ENCODE peak calls at places on chromosome 6, in ten cellular contexts. O, D, Q, R, S, K, Y, P, W and T are unnamed samples. For H3K4me1, the result is how much of the 10 kb centered on the place peaks cover.

GRCh38 chr6:149560736-149561135 is 5.4 kb upstream of the GINM1 start:
- DNase-seq in K (no peak), Y (peak), O (no peak), R (peak), D (no peak), W (no peak), Q (peak), S (no peak), P (peak), T (no peak)

GRCh38 chr6:16343593-16343992 is 105.2 kb downstream of the GMPR start:
- DNase-seq in O (no peak), R (no peak), W (no peak), P (no peak), D (no peak), K (no peak), S (no peak), Y (no peak), Q (no peak), T (no peak)

GRCh38 chr6:166252601-166253000 is 55.6 kb downstream of the PRR18 start:
- DNase-seq in K (peak), D (no peak), R (no peak), P (no peak), S (no peak), Q (no peak), O (no peak), W (no peak), Y (no peak), T (no peak)

GRCh38 chr6:104855507-104855906 is 4.2 kb downstream of the HACE1 start:
- DNase-seq in W (no peak), Y (no peak), P (no peak), K (no peak), S (no peak), R (no peak), Q (no peak), D (no peak), O (peak), T (no peak)

GRCh38 chr6:17473554-17473953 is 80.2 kb downstream of the CAP2 start:
- DNase-seq in Q (no peak), S (no peak), K (no peak), W (no peak), Y (no peak), D (no peak), R (no peak), P (peak), O (no peak), T (no peak)

GRCh38 chr6:89692256-89692655 is 53.7 kb upstream of the LYRM2 start:
- DNase-seq in Y (no peak), S (no peak), P (no peak), W (no peak), D (no peak), K (no peak), O (no peak), Q (no peak), R (peak), T (no peak)

GRCh38 chr6:135759831-135760230 is 91.7 kb upstream of the PDE7B start:
- DNase-seq in R (peak), K (no peak), D (peak), O (peak), P (no peak), Q (no peak), S (no peak), W (no peak), Y (peak), T (no peak)

GRCh38 chr6:30888472-30889137 is 4.3 kb downstream of the DDR1 start:
- DNase-seq in K (no peak), S (no peak), Y (no peak), O (peak), Q (no peak), D (no peak), R (no peak), P (no peak), W (no peak), T (no peak)

GRCh38 chr6:25404693-25405169 is 125.6 kb downstream of the CARMIL1 start:
- DNase-seq in O (no peak), W (no peak), Y (no peak), D (no peak), K (no peak), S (peak), P (peak), R (no peak), Q (no peak), T (no peak)

GRCh38 chr6:36662827-36663256 is 15.7 kb upstream of the CDKN1A start:
- DNase-seq in Y (no peak), K (no peak), D (peak), P (no peak), W (no peak), R (no peak), O (no peak), Q (no peak), S (no peak), T (no peak)

GRCh38 chr6:131628726-131629125 is 684 bp upstream of the MED23 start:
- DNase-seq in Y (no peak), D (no peak), O (no peak), Q (no peak), S (no peak), K (no peak), R (no peak), W (no peak), P (no peak), T (peak)

GRCh38 chr6:18503588-18504231 is 116.6 kb downstream of the RNF144B start:
- DNase-seq in K (no peak), O (peak), Q (peak), D (peak), P (peak), W (no peak), Y (peak), R (peak), S (peak), T (peak)

GRCh38 chr6:86825436-86825835 is 111.9 kb upstream of the HTR1E start:
- DNase-seq in Y (no peak), S (no peak), P (no peak), R (no peak), K (no peak), W (no peak), D (peak), O (no peak), Q (peak), T (no peak)

GRCh38 chr6:47434372-47435253 is 43.0 kb upstream of the CD2AP start:
- DNase-seq in W (no peak), P (peak), Y (no peak), O (no peak), S (no peak), D (no peak), Q (peak), K (no peak), R (no peak), T (no peak)

GRCh38 chr6:33599413-33599911 is 19.4 kb upstream of the BAK1 start:
- DNase-seq in D (no peak), W (no peak), S (no peak), O (peak), P (no peak), K (no peak), Q (no peak), R (no peak), Y (no peak), T (no peak)

GRCh38 chr6:49087372-49087771 is 375.7 kb downstream of the MMUT start:
- DNase-seq in K (no peak), R (no peak), S (no peak), Y (no peak), P (no peak), W (no peak), Q (no peak), O (no peak), D (no peak), T (no peak)

GRCh38 chr6:130517444-130517931 is 151.7 kb downstream of the TMEM200A start:
- DNase-seq in P (no peak), D (no peak), Q (no peak), Y (no peak), S (no peak), O (peak), R (no peak), W (no peak), K (no peak), T (no peak)

GRCh38 chr6:105824732-105825131 is 261.4 kb upstream of the PRDM1 start:
- DNase-seq in W (no peak), P (no peak), O (peak), D (no peak), Y (no peak), R (no peak), K (no peak), S (no peak), Q (no peak), T (no peak)

GRCh38 chr6:26553264-26553738 is 15.1 kb downstream of the HMGN4 start:
- DNase-seq in D (peak), S (peak), Y (peak), W (no peak), R (peak), Q (peak), K (no peak), O (no peak), P (peak), T (peak)

GRCh38 chr6:168216741-168217140 is 102.8 kb downstream of the DACT2 start:
- DNase-seq in R (no peak), O (no peak), Q (no peak), K (no peak), Y (no peak), W (no peak), D (no peak), P (no peak), S (no peak), T (no peak)

GRCh38 chr6:69792292-69792691 is 4.5 kb downstream of the LMBRD1 start:
- DNase-seq in O (no peak), W (no peak), K (no peak), Q (no peak), S (no peak), Y (no peak), D (no peak), R (no peak), P (no peak), T (no peak)

GRCh38 chr6:69790629-69791028 is 6.2 kb downstream of the LMBRD1 start:
- DNase-seq in P (no peak), D (no peak), Y (no peak), K (no peak), W (no peak), O (no peak), R (no peak), S (no peak), Q (no peak), T (no peak)

GRCh38 chr6:69785697-69786096 is 11.1 kb downstream of the LMBRD1 start:
- DNase-seq in O (no peak), K (no peak), W (no peak), Q (no peak), Y (no peak), P (no peak), D (no peak), R (no peak), S (no peak), T (no peak)

GRCh38 chr6:69791065-69791471 is 5.7 kb downstream of the LMBRD1 start:
- DNase-seq in S (no peak), O (peak), K (no peak), D (no peak), R (peak), Y (no peak), Q (peak), P (peak), W (no peak), T (no peak)

DNA sequence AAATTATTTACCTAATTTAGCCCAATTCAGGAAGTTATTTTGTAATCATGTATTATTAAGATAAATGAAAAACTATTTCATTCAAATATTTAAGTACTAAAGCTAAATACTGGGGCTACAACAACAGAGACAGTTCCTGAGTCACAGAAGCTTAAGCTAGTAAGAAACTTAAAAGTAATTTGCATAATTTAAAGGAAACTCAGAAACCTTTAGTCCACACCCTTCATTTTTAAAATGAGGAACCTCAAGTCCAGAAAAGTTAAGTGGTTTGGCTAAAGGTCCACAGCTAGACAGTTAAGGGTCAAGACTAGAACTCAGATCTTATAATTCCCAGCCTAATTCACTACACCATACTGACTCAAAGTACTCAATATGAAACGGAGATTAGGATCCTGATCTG is 7.2 kb downstream of the LMBRD1 start:
- DNase-seq in Y (no peak), K (no peak), Q (no peak), W (no peak), R (no peak), P (no peak), S (no peak), O (no peak), D (no peak), T (no peak)
- H3K4me1 ChIP-seq in Y (under half), K (under half), Q (under half), W (under half), R (under half), P (under half), S (under half), O (under half), D (under half), T (under half)

DNA sequence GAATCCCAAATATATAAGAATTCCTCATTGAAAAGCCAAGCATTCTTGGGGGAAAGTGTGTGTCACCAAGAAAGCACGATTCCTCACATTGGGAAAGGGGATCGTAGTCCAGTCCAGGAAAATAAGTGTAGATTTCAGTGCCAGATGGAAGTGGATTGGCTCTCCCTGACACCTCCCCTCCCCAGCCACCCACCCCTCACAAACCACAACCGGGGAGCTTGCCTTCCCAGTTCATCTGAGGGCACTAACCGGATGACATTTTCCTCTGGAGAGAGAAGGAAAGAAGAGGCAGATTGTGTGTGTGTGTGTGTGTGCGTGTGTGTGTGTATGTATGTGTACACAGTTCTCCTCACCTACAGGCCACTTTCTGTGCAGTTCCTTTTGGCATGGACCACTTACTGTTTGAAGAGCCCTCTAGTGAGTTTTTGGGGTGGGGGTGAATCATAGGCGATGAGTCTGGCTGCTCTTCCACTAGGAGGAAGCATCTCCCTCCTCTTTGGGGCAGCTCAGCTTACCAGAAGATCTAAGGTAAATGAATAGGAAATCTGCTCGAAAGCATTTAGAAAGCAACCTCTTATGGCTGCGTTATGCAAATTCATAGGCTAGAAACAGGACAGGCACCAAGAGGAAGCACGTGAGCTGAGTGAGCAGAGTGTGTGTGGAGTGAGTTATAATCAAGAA is 20.8 kb downstream of the DAAM2 start:
- DNase-seq in W (no peak), R (no peak), D (no peak), O (no peak), S (no peak), K (no peak), P (no peak), Q (no peak), Y (no peak), T (no peak)
- H3K4me1 ChIP-seq in W (under half), R (under half), D (under half), O (under half), S (under half), K (under half), P (under half), Q (under half), Y (under half), T (under half)

GRCh38 chr6:52534363-52534762 is 42.5 kb downstream of the TRAM2 start:
- DNase-seq in Y (no peak), Q (no peak), W (no peak), O (no peak), P (no peak), S (no peak), D (no peak), K (no peak), R (no peak), T (no peak)
- H3K4me1 ChIP-seq in Y (under half), Q (under half), W (under half), O (under half), P (under half), S (under half), D (under half), K (under half), R (under half), T (under half)

GRCh38 chr6:134245691-134246090 is 72.2 kb downstream of the SGK1 start:
- DNase-seq in P (no peak), R (no peak), K (no peak), Y (no peak), W (no peak), O (peak), D (no peak), S (no peak), Q (no peak), T (no peak)
- H3K4me1 ChIP-seq in P (under half), R (under half), K (under half), Y (under half), W (under half), O (under half), D (under half), S (under half), Q (under half), T (half or more)

GRCh38 chr6:112019619-112020018 is 34.3 kb upstream of the CCN6 start:
- DNase-seq in Q (no peak), P (no peak), K (no peak), W (no peak), R (no peak), D (no peak), Y (no peak), O (no peak), S (no peak), T (no peak)

GRCh38 chr6:112017760-112018537 is 36.0 kb upstream of the CCN6 start:
- DNase-seq in Y (no peak), Q (no peak), D (no peak), O (no peak), S (no peak), W (no peak), K (no peak), R (no peak), P (no peak), T (no peak)

GRCh38 chr6:112016335-112016734 is 37.6 kb upstream of the CCN6 start:
- DNase-seq in W (no peak), O (peak), K (no peak), S (no peak), Q (no peak), R (no peak), D (no peak), P (no peak), Y (no peak), T (no peak)

GRCh38 chr6:112017169-112017568 is 36.7 kb upstream of the CCN6 start:
- DNase-seq in S (no peak), Q (no peak), O (peak), W (no peak), D (no peak), P (no peak), Y (no peak), R (no peak), K (no peak), T (no peak)

DNA sequence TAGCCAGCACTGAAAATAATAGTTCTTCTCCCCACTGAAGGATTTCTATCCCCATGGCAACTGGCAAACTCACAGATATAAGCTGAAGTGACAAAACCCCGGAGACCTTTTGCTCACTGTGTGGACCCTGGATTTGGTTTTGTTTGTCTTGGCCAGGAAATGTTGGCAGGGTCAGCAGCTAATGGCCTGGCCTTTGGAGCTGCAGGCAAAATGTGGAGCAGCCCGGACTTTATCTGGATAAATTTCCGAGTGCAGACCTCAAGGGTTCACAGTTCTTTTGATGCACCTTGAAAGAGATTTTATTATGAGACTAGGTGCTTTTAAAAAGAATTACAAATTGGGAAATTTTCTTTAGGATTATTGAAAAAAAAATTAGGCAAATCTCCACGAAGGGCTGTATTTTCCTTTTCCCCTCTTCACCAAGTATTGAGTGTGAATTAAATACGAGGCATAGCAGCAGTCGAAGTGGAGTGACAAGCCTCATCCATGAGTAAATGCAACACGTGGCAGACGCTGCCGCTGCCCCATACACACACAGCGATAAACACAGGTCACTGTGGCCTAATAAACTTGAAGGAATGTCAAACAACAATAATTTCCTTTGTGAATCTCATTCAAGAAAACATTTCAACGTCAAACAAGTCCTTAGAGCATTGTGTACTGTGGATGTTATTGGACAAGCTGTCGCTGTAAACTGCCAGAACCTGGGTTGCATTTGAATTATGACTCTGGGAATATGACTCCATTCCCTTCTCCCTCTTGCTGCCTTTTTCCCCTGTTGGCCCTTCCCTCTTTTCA is 35.1 kb upstream of the CCN6 start:
- DNase-seq in P (no peak), W (peak), O (no peak), S (no peak), Y (no peak), D (peak), R (no peak), K (no peak), Q (no peak), T (no peak)
- H3K4me1 ChIP-seq in P (under half), W (under half), O (under half), S (under half), Y (under half), D (under half), R (under half), K (under half), Q (under half), T (under half)

GRCh38 chr6:41692735-41693134 is 42.7 kb downstream of the TFEB start:
- DNase-seq in S (no peak), P (no peak), O (no peak), K (no peak), R (no peak), Y (no peak), W (no peak), D (no peak), Q (no peak), T (no peak)

GRCh38 chr6:41693281-41693838 is 42.0 kb downstream of the TFEB start:
- DNase-seq in P (no peak), D (no peak), R (no peak), K (no peak), S (no peak), W (no peak), O (no peak), Y (no peak), Q (no peak), T (no peak)

GRCh38 chr6:41694815-41695536 is 40.4 kb downstream of the TFEB start:
- DNase-seq in O (no peak), Q (no peak), Y (no peak), D (no peak), W (no peak), S (no peak), R (no peak), K (no peak), P (no peak), T (no peak)

GRCh38 chr6:41692080-41692675 is 43.2 kb downstream of the TFEB start:
- DNase-seq in W (no peak), Q (no peak), O (no peak), R (no peak), D (no peak), P (no peak), Y (no peak), S (no peak), K (no peak), T (no peak)

GRCh38 chr6:41693866-41694265 is 41.5 kb downstream of the TFEB start:
- DNase-seq in O (no peak), W (no peak), Q (no peak), S (no peak), K (no peak), D (no peak), R (no peak), P (no peak), Y (no peak), T (no peak)
- H3K4me1 ChIP-seq in O (under half), W (under half), Q (under half), S (under half), K (under half), D (under half), R (under half), P (under half), Y (under half), T (under half)